ENCODE peak calls at places on chromosomes 16 and 17, in five cellular contexts. A is adipocyte, P is left lung, V is Karpas-422, E is Caco-2. R is an unnamed sample.

GRCh38 chr17:40547079-40547784 is 18.0 kb downstream of the CCR7 start:
- DNase-seq in P (no peak), A (no peak), V (no peak), E (no peak), R (peak; percentile 60)

GRCh38 chr17:4594406-4595349 is 10.3 kb downstream of the SMTNL2 start:
- DNase-seq in V (peak; percentile 84), P (no peak), A (no peak), E (peak; percentile 22), R (peak; percentile 61)

GRCh38 chr17:56966277-56966676 is 5.4 kb upstream of the COIL start:
- DNase-seq in E (no peak), A (peak; percentile 10), V (no peak), P (no peak), R (no peak)

GRCh38 chr16:22847690-22848089 is 33.7 kb downstream of the HS3ST2 start:
- DNase-seq in A (no peak), E (no peak), P (no peak), V (no peak), R (no peak)

GRCh38 chr17:77361986-77362620 is 221.3 kb downstream of the SEC14L1 start:
- DNase-seq in V (no peak), P (no peak), E (no peak), A (no peak), R (peak; percentile 51)

GRCh38 chr17:58741121-58741625 is 14.5 kb upstream of the PPM1E start:
- DNase-seq in P (no peak), V (no peak), A (peak; percentile 37), E (peak; percentile 12), R (no peak)

GRCh38 chr17:79943354-79944241 is 92.1 kb downstream of the TBC1D16 start:
- DNase-seq in V (no peak), E (no peak), P (peak; percentile 21), A (no peak), R (peak; percentile 59)

GRCh38 chr17:7388856-7389255 is 5.5 kb downstream of the PLSCR3 start:
- DNase-seq in E (no peak), P (no peak), V (no peak), A (no peak), R (no peak)

GRCh38 chr16:27625050-27625697 is 75.2 kb downstream of the KATNIP start:
- DNase-seq in A (peak; percentile 11), V (no peak), P (no peak), E (peak; percentile 14), R (no peak)

GRCh38 chr17:35256629-35257028 is 13.8 kb downstream of the SLFN5 start:
- DNase-seq in V (no peak), P (no peak), A (no peak), E (peak; percentile 14), R (no peak)

GRCh38 chr16:19389246-19389645 is 28.4 kb upstream of the TMC5 start:
- DNase-seq in A (peak; percentile 18), P (peak; percentile 73), V (peak; percentile 88), E (peak; percentile 60), R (no peak)

GRCh38 chr17:2146132-2146871 is 91.4 kb downstream of the HIC1 start:
- DNase-seq in P (peak; percentile 59), V (no peak), A (no peak), E (no peak), R (no peak)

GRCh38 chr17:15947331-15947730 is 2.4 kb downstream of the ADORA2B start:
- DNase-seq in V (no peak), P (no peak), A (peak; percentile 42), E (no peak), R (no peak)

GRCh38 chr17:1153795-1154546 is 25.8 kb downstream of the ABR start:
- DNase-seq in P (peak; percentile 54), E (peak; percentile 41), V (no peak), A (peak; percentile 48), R (peak; percentile 89)

GRCh38 chr16:23185661-23186060 is 3.1 kb downstream of the SCNN1G start:
- DNase-seq in A (no peak), P (no peak), V (no peak), E (no peak), R (no peak)

GRCh38 chr16:48971571-48972071 is 310.0 kb downstream of the CBLN1 start:
- DNase-seq in V (no peak), E (no peak), P (no peak), A (no peak), R (no peak)

GRCh38 chr16:84774810-84775209 is 45.0 kb upstream of the CRISPLD2 start:
- DNase-seq in P (no peak), A (peak; percentile 85), E (no peak), V (no peak), R (no peak)

GRCh38 chr17:50943575-50943933 is 77.4 kb upstream of the TOB1 start:
- DNase-seq in A (no peak), P (peak; percentile 31), V (no peak), E (no peak), R (no peak)

DNA sequence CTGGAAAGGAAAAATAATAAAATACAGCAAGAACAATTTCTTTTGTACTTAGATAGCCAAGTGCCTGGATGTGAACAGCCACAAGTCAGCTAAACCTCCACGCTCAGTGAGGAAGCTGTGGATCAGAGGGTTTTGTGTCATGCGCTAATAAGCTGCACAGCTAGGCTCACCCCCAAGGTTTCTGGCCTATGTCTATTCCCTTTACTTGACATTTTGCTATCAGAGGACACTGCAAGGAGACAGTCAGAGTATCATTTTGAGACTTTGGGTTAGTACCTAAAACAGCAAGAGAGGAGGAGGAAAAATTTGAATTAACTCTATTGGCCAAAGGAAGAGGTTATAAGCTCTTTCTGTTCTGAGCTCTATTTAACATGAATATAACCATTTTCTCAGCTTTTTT is 139.3 kb downstream of the KCNJ2 start:
- DNase-seq in E (no peak), V (no peak), A (no peak), P (no peak), R (no peak)
- H3K9me3 ChIP-seq in E (no peaks in the 10 kb centered on the region), V (no peaks in the 10 kb centered on the region), A (peaks cover 4% of the 10 kb centered on the region), P (no peaks in the 10 kb centered on the region), R (no peaks in the 10 kb centered on the region)

DNA sequence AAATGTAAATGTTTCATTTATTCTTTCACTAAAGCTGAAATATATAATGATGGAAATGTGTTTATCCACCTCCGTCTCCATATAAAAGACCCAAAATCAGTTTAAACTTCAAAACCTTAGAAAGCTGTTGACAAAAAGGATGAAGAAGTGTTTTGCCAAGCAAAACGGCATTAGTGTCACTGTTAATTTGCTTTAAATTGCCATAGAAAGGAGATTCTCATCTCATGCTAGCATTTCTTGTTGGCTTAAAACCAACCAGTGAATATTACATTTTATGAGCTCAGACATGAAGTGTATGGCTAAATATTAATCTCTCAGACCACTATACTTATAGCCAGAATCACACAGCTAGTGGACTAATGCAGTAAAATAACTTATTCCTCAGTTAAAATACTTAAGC is 398.8 kb downstream of the KIF2B start:
- DNase-seq in A (no peak), E (no peak), V (no peak), P (no peak), R (no peak)
- H3K9me3 ChIP-seq in A (peaks cover 3% of the 10 kb centered on the region), E (no peaks in the 10 kb centered on the region), V (peaks cover 37% of the 10 kb centered on the region), P (no peaks in the 10 kb centered on the region), R (no peaks in the 10 kb centered on the region)

GRCh38 chr17:27158390-27158789 is 135.5 kb upstream of the WSB1 start:
- DNase-seq in V (no peak), P (no peak), A (no peak), E (no peak), R (peak; percentile 31)
- H3K9me3 ChIP-seq in V (no peaks in the 10 kb centered on the region), P (peaks cover 7% of the 10 kb centered on the region), A (no peaks in the 10 kb centered on the region), E (no peaks in the 10 kb centered on the region), R (no peaks in the 10 kb centered on the region)

GRCh38 chr16:35149550-35149949 is 1690.1 kb downstream of the TP53TG3F start:
- DNase-seq in V (no peak), E (no peak), P (no peak), A (no peak), R (no peak)
- H3K9me3 ChIP-seq in V (peaks cover 44% of the 10 kb centered on the region), E (no peaks in the 10 kb centered on the region), P (peaks cover 81% of the 10 kb centered on the region), A (no peaks in the 10 kb centered on the region), R (peaks cover 19% of the 10 kb centered on the region)

DNA sequence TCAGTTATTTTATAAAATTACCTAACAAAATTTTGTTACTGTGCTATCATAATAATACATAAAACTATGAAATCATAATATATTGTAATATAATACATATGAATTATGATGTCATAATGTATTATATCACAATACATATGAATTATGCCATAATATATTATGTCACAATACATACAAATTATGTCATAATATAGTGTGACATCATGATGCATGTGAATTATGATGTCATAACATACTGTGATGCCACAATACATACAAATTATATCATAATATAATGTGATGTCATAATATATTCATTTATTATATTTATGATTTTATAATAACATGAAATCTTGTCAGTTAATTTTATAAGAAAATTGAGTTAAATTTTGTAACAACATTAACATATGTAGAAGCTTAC is 2021.6 kb downstream of the TP53TG3F start:
- DNase-seq in P (no peak), E (no peak), A (no peak), V (no peak), R (no peak)
- H3K9me3 ChIP-seq in P (peaks cover 27% of the 10 kb centered on the region), E (no peaks in the 10 kb centered on the region), A (no peaks in the 10 kb centered on the region), V (peaks cover 22% of the 10 kb centered on the region), R (peaks cover 5% of the 10 kb centered on the region)